ENCODE peak calls at places on chromosomes 2 and 18, in six cellular contexts. N, H, L, X, P and S are unnamed samples.

GRCh38 chr2:160433466-160434172 is 60.0 kb downstream of the RBMS1 start:
- DNase-seq in X (peak; percentile 23), P (no peak), H (no peak), N (no peak), L (no peak), S (no peak)

GRCh38 chr2:197137234-197137633 is 173.3 kb downstream of the ANKRD44 start:
- DNase-seq in L (no peak), X (peak; percentile 13), P (no peak), N (peak; percentile 74), H (no peak), S (no peak)

GRCh38 chr2:63340443-63340842 is 247.8 kb downstream of the WDPCP start:
- DNase-seq in N (no peak), X (no peak), L (no peak), H (no peak), P (no peak), S (no peak)

GRCh38 chr2:8393506-8393905 is 288.4 kb upstream of the ID2 start:
- DNase-seq in P (no peak), N (no peak), L (no peak), H (no peak), X (no peak), S (no peak)

GRCh38 chr2:25103287-25103871 is 61.5 kb downstream of the EFR3B start:
- DNase-seq in L (no peak), P (no peak), H (no peak), X (peak; percentile 27), N (peak; percentile 97), S (no peak)

GRCh38 chr2:17578466-17578928 is 38.0 kb downstream of the VSNL1 start:
- DNase-seq in N (no peak), L (no peak), X (no peak), H (peak; percentile 4), P (no peak), S (peak; percentile 91)

GRCh38 chr2:19185061-19185460 is 173.4 kb downstream of the OSR1 start:
- DNase-seq in N (peak; percentile 38), X (no peak), H (no peak), L (no peak), P (no peak), S (no peak)

GRCh38 chr2:158131919-158132566 is 30.4 kb downstream of the UPP2 start:
- DNase-seq in L (no peak), N (no peak), H (no peak), X (peak; percentile 42), P (no peak), S (no peak)

GRCh38 chr2:101296314-101296809 is 12.1 kb downstream of the RNF149 start:
- DNase-seq in P (no peak), N (peak; percentile 58), L (no peak), H (no peak), X (no peak), S (no peak)

GRCh38 chr2:68251187-68251854 is 1.0 kb downstream of the PPP3R1 start:
- DNase-seq in P (peak; percentile 93), N (peak; percentile 90), H (peak; percentile 92), X (peak; percentile 92), L (peak; percentile 89), S (peak; percentile 89)

GRCh38 chr2:9463698-9464034 is 10.7 kb upstream of the IAH1 start:
- DNase-seq in X (no peak), L (no peak), N (no peak), P (no peak), H (peak; percentile 37), S (no peak)

GRCh38 chr18:950026-950631 is 45.5 kb downstream of the ADCYAP1 start:
- DNase-seq in N (no peak), L (no peak), P (no peak), H (no peak), X (no peak), S (no peak)

GRCh38 chr18:55779461-55779710 is 191.4 kb upstream of the TCF4 start:
- DNase-seq in L (no peak), P (no peak), H (no peak), N (peak; percentile 42), X (no peak), S (peak; percentile 15)

GRCh38 chr18:55779711-55780590 is 192.0 kb upstream of the TCF4 start:
- DNase-seq in X (peak; percentile 54), H (peak; percentile 5), N (peak; percentile 71), P (peak; percentile 66), L (peak; percentile 79), S (no peak)

GRCh38 chr18:55780591-55781071 is 192.6 kb upstream of the TCF4 start:
- DNase-seq in L (no peak), N (peak; percentile 71), H (no peak), P (no peak), X (no peak), S (no peak)

GRCh38 chr18:55783921-55784320 is 195.9 kb upstream of the TCF4 start:
- DNase-seq in X (no peak), L (no peak), H (no peak), P (no peak), N (no peak), S (no peak)

DNA sequence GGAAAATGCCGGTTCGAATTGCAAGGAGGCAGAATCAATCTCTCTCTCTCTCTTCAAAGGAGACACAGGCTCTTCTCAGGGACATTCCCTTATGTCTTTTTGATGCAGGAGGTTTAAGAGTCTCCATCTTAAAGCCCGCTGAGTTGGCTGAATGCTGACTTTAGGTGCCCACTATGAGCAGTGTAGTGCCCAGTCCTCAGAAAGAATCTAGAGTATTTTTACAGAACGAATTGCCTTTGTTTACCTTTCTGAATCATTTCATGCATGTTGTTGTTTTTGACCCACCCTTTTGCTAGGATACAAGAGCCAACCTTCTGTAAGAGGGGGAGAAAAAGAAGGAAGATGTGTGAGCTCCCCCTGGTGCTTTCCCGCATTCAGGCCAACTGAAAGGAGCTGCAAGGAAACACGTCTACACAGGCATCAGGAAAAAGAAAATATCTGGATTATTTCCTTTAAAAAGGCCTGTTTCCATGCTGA is 193.5 kb upstream of the TCF4 start:
- DNase-seq in P (peak; percentile 83), X (peak; percentile 73), L (peak; percentile 72), H (peak; percentile 20), N (peak; percentile 76), S (no peak)
- TF ChIP-seq EZH2phosphoT487 in P (no peak), X (no peak), L (no peak), H (no peak), N (no peak), S (no peak)

GRCh38 chr2:187851955-187852624 is 297.9 kb upstream of the TFPI start:
- DNase-seq in L (no peak), X (no peak), P (no peak), H (no peak), N (no peak), S (peak; percentile 45)
- H3K36me3 ChIP-seq in L (no peaks in the 10 kb centered on the region), X (no peaks in the 10 kb centered on the region), P (no peaks in the 10 kb centered on the region), H (no peaks in the 10 kb centered on the region), N (no peaks in the 10 kb centered on the region), S (no peaks in the 10 kb centered on the region)

DNA sequence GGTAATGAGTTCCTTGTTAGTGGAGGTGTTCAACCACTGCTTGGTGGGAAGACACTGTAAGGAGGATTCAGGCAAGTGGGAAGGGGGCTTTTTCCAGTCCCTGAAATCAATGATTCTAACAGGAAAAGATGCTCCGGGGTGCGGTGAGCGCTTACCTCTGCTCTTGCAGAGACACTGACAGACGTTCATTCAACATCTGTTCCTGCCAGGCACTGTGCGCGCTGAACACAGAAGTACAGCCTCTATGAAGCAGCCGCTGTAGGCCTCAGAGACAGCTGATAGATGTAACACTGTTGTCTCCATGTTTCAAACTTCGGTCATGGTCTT is 738 bp upstream of the CLIP4 start:
- DNase-seq in H (no peak), X (peak; percentile 24), P (no peak), L (no peak), N (peak; percentile 48), S (no peak)
- H3K4me2 ChIP-seq in H (no peak overlapping the region), X (peak overlapping the region; percentile 91), P (no peak overlapping the region), L (no peak overlapping the region), N (peak overlapping the region; percentile 65), S (no peak overlapping the region)

GRCh38 chr2:289362-290089 is 1.6 kb upstream of the ALKAL2 start:
- DNase-seq in L (peak; percentile 55), H (no peak), N (peak; percentile 45), P (peak; percentile 57), X (peak; percentile 23), S (no peak)
- TF ChIP-seq EZH2phosphoT487 in L (peak; percentile 98), H (no peak), N (no peak), P (no peak), X (peak; percentile 37), S (no peak)

GRCh38 chr2:42055573-42056514 is 8.0 kb downstream of the PKDCC start:
- DNase-seq in H (no peak), N (no peak), X (peak; percentile 89), P (no peak), L (no peak), S (no peak)

GRCh38 chr2:42053482-42053790 is 5.6 kb downstream of the PKDCC start:
- DNase-seq in N (no peak), L (no peak), H (no peak), X (no peak), P (no peak), S (no peak)

GRCh38 chr2:42052702-42053481 is 5.1 kb downstream of the PKDCC start:
- DNase-seq in L (no peak), N (no peak), H (no peak), X (peak; percentile 56), P (no peak), S (no peak)

GRCh38 chr2:42054657-42055430 is 7.0 kb downstream of the PKDCC start:
- DNase-seq in P (peak; percentile 84), H (no peak), X (peak; percentile 78), N (no peak), L (no peak), S (no peak)

GRCh38 chr2:42053791-42054656 is 6.2 kb downstream of the PKDCC start:
- DNase-seq in N (no peak), P (no peak), L (no peak), H (no peak), X (no peak), S (no peak)
- H3K36me3 ChIP-seq in N (no peaks in the 10 kb centered on the region), P (no peaks in the 10 kb centered on the region), L (no peaks in the 10 kb centered on the region), H (no peaks in the 10 kb centered on the region), X (no peaks in the 10 kb centered on the region), S (no peaks in the 10 kb centered on the region)

DNA sequence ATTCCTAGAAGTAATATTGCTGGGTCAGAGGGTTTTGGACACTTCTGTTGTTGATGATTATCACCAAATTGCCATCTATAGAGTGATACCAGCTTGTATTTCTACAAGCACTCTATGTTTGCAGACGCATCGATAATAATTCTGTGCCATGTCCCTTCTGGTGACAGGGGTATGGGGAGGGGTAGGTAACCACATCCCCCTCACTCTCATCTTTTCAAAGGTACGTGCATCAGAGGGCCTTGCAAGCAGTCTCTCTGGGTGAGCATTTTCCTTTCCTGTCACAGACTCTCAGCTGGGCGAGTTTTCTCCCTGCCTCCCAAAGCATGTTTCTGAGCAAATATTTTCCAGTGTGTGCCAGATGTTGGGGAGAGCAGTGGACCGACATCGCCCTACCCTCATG is 98.0 kb downstream of the SMAD7 start:
- DNase-seq in P (no peak), N (no peak), X (no peak), L (no peak), H (no peak), S (no peak)
- H3K4me2 ChIP-seq in P (no peak overlapping the region), N (no peak overlapping the region), X (no peak overlapping the region), L (no peak overlapping the region), H (no peak overlapping the region), S (no peak overlapping the region)

DNA sequence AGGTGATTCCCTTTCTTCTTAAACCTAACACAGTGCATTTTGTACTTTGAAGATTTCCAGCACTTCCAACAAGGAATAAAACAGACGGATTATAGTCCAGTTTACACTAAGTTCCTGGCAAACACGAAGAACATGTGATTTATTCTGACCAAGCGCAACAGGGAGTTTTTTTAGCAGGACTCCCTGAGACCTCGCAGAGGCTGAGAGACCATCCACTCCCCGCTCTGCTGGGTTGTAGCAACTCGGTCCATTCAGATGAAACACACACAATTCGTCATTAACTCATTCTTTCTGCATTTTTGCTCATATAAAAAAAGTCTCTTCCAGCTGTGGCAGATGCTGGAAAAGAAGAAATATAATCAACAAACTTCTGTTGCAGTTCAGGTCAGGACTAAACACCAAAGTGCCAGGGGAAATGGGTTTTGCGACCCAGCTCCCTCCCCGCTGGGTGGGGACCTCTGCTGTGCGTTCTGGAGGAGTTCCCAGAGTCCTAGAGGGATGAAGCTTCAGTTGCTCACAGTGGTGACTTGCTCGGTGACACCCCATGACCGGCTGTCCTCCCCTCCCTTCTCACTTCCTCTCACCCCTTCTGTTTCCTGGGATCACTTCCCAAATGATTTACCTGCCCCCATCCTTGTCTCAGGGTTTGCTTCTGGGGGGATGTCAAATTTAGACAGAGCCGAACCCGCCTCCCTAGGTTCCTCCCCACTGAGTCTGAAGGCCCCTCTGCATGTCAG is 52.5 kb downstream of the KCNF1 start:
- DNase-seq in L (no peak), P (no peak), X (no peak), H (no peak), N (peak; percentile 58), S (no peak)
- TF ChIP-seq EZH2phosphoT487 in L (no peak), P (no peak), X (no peak), H (no peak), N (no peak), S (no peak)